ENCODE peak calls at places on chromosome 4, in nine cellular contexts. X, O, Y, V, H, T, Z, M and N are unnamed samples.

GRCh38 chr4:168717852-168718251 is 221.0 kb downstream of the PALLD start:
- ATAC-seq in X (peak; percentile 89), Y (peak; percentile 88), H (no peak), V (peak; percentile 58), T (no peak), O (no peak), Z (peak; percentile 70), M (no peak), N (peak; percentile 88)

GRCh38 chr4:38894340-38894982 is 26.9 kb downstream of the FAM114A1 start:
- ATAC-seq in M (peak; percentile 49), Z (no peak), Y (no peak), O (no peak), T (no peak), H (no peak), X (no peak), V (no peak), N (no peak)

GRCh38 chr4:78768447-78769177 is 7.5 kb upstream of the BMP2K start:
- ATAC-seq in O (no peak), T (peak; percentile 59), X (no peak), Z (no peak), V (no peak), H (no peak), Y (no peak), M (peak; percentile 29), N (no peak)

GRCh38 chr4:145481942-145482208 is 222 bp downstream of the SMAD1 start:
- ATAC-seq in Z (no peak), M (no peak), V (no peak), T (no peak), X (no peak), H (no peak), Y (no peak), O (peak; percentile 32), N (no peak)

GRCh38 chr4:123455360-123455759 is 58.8 kb downstream of the SPRY1 start:
- ATAC-seq in M (no peak), Z (no peak), V (no peak), X (peak; percentile 49), H (no peak), O (no peak), T (no peak), Y (peak; percentile 74), N (no peak)

GRCh38 chr4:2142630-2143427 is 83.7 kb downstream of the NAT8L start:
- ATAC-seq in Z (no peak), M (no peak), T (no peak), Y (no peak), O (no peak), H (peak; percentile 52), X (no peak), V (no peak), N (no peak)

GRCh38 chr4:7263166-7263565 is 70.8 kb downstream of the SORCS2 start:
- ATAC-seq in X (no peak), Y (no peak), T (no peak), H (no peak), V (no peak), M (peak; percentile 63), Z (no peak), O (no peak), N (no peak)

GRCh38 chr4:132059227-132059626 is 1089.9 kb upstream of the PCDH10 start:
- ATAC-seq in X (no peak), Z (no peak), T (no peak), Y (no peak), V (no peak), O (no peak), M (no peak), H (no peak), N (no peak)

GRCh38 chr4:55249476-55249875 is 96.6 kb upstream of the SRD5A3 start:
- ATAC-seq in T (no peak), O (no peak), M (no peak), H (no peak), V (no peak), Z (no peak), Y (no peak), X (no peak), N (no peak)

GRCh38 chr4:42767669-42768068 is 110.8 kb upstream of the ATP8A1 start:
- ATAC-seq in X (no peak), M (no peak), T (no peak), Y (no peak), H (no peak), O (no peak), Z (no peak), V (no peak), N (no peak)

GRCh38 chr4:85720736-85721135 is 245.8 kb downstream of the ARHGAP24 start:
- ATAC-seq in M (peak; percentile 84), H (no peak), Y (no peak), O (no peak), V (no peak), Z (no peak), T (no peak), X (peak; percentile 32), N (no peak)

GRCh38 chr4:11232004-11232403 is 196.7 kb downstream of the HS3ST1 start:
- ATAC-seq in Y (no peak), H (no peak), T (no peak), V (no peak), M (no peak), X (no peak), O (no peak), Z (no peak), N (no peak)

GRCh38 chr4:70932984-70933383 is 30.8 kb downstream of the MOB1B start:
- ATAC-seq in Z (no peak), M (no peak), V (no peak), X (no peak), T (no peak), O (no peak), H (no peak), Y (no peak), N (no peak)

GRCh38 chr4:20809796-20810195 is 109.5 kb downstream of the PACRGL start:
- ATAC-seq in H (peak; percentile 70), Y (peak; percentile 96), X (peak; percentile 99), O (peak; percentile 43), T (no peak), M (peak; percentile 91), Z (no peak), V (no peak), N (no peak)

GRCh38 chr4:169152899-169153298 is 117.9 kb downstream of the SH3RF1 start:
- ATAC-seq in Y (no peak), Z (no peak), O (no peak), X (no peak), M (no peak), H (no peak), T (peak; percentile 31), V (no peak), N (no peak)

GRCh38 chr4:119667802-119668201 is 39.2 kb upstream of the PDE5A start:
- ATAC-seq in O (no peak), H (no peak), X (no peak), M (no peak), Z (no peak), T (no peak), Y (no peak), V (no peak), N (no peak)

GRCh38 chr4:124096290-124096689 is 616.2 kb downstream of the ANKRD50 start:
- ATAC-seq in V (no peak), X (no peak), Y (no peak), T (no peak), M (no peak), O (no peak), H (no peak), Z (no peak), N (no peak)

GRCh38 chr4:113674251-113674650 is 87.3 kb downstream of the CAMK2D start:
- ATAC-seq in X (peak; percentile 50), V (no peak), Z (no peak), H (no peak), T (no peak), Y (peak; percentile 60), M (no peak), O (no peak), N (no peak)

DNA sequence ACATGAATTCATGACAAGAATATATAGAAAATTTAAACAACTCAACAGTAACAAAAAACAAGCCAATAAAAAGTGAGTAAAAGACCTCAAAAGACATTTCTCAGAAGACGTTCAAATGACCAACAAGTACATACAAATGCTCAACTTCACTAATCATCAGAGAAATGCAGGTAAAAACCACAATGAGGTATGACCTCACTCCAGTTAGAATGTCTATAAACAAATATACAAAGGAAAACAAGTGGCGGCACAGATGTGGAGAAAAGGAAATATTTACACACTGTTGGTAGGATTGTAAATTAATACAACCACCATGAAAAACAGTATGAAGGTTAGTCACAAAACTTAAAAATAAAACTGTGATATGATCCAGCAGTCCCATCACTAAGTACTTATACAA is 1033.1 kb downstream of the RAPGEF2 start:
- ATAC-seq in Z (no peak), Y (no peak), H (no peak), O (no peak), V (no peak), M (peak; percentile 77), T (no peak), X (no peak), N (no peak)
- H3K27ac ChIP-seq in Z (no peak overlapping the region), Y (no peak overlapping the region), H (no peak overlapping the region), O (no peak overlapping the region), V (no peak overlapping the region), M (no peak overlapping the region), T (no peak overlapping the region), X (no peak overlapping the region), N (no peak overlapping the region)

DNA sequence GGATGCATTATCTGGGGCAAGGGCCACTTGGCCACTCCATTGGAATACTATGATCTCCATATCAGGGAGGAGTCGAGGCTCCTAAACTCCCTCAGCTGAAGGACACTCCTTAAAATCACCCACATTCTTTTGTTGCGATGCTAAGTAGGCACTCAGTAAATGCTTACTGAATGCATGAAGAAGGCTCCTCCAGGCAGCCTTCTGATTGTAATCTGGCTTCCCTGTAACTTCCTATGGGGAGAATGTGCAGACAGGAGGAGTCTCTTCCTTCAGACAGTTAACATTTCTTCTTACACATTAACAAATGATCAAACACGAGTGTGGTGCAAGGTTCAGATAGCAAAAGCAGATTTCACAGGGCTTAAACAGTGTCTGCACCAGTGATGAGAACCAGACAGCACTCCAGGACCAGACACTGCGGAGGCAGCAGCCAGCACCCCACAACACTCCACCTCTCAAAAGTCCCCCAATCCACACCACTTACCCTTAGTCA is 21.4 kb upstream of the USO1 start:
- ATAC-seq in X (no peak), Y (no peak), Z (no peak), H (no peak), O (no peak), M (no peak), T (no peak), V (no peak), N (no peak)
- H3K27ac ChIP-seq in X (no peak overlapping the region), Y (no peak overlapping the region), Z (no peak overlapping the region), H (no peak overlapping the region), O (no peak overlapping the region), M (no peak overlapping the region), T (no peak overlapping the region), V (no peak overlapping the region), N (no peak overlapping the region)

DNA sequence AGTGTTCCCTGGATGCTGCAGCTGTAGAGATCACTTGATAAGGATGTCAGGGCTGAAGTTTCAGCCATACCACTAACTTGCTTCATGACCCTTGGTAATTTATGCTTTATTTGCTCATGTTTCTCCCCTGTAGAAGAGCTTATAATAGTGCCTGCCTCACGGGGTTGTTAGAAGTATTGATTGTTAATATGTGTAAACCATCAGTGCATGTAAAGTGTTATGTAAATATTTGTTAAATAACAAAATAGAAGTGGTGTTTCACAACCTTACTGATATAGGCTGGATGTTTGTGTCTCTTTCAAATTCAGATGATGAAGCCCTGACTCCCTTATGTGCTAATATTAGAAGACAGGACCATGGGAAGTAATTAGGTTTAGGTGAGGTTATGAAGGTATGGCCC is 1.5 kb upstream of the CXCL2 start:
- ATAC-seq in M (no peak), H (no peak), T (no peak), X (no peak), O (no peak), V (no peak), Z (no peak), Y (no peak), N (no peak)
- H3K27ac ChIP-seq in M (peak overlapping the region; percentile 98), H (peak overlapping the region; percentile 97), T (no peak overlapping the region), X (no peak overlapping the region), O (no peak overlapping the region), V (no peak overlapping the region), Z (no peak overlapping the region), Y (no peak overlapping the region), N (no peak overlapping the region)

GRCh38 chr4:118277243-118277642 is 75.6 kb downstream of the PRSS12 start:
- ATAC-seq in Z (no peak), Y (no peak), O (no peak), H (no peak), X (no peak), T (no peak), V (no peak), M (no peak), N (no peak)
- H3K27ac ChIP-seq in Z (no peak overlapping the region), Y (no peak overlapping the region), O (no peak overlapping the region), H (peak overlapping the region; percentile 97), X (no peak overlapping the region), T (peak overlapping the region; percentile 98), V (no peak overlapping the region), M (no peak overlapping the region), N (no peak overlapping the region)